ENCODE peak calls at places on chromosomes 7 and 10, in ten cellular contexts. L, N, I, X, V, B, S, E, K and M are unnamed samples.

GRCh38 chr10:62858364-62858763 is 42.2 kb upstream of the EGR2 start:
- DNase-seq in L (no peak), N (peak; percentile 7), I (no peak), X (peak; percentile 46), V (no peak), B (no peak), S (no peak), E (no peak), K (no peak), M (no peak)

GRCh38 chr10:18737841-18738240 is 78.6 kb downstream of the ARL5B start:
- DNase-seq in L (peak; percentile 11), N (peak; percentile 85), I (no peak), X (no peak), V (no peak), B (no peak), S (peak; percentile 35), E (no peak), K (no peak), M (no peak)

GRCh38 chr10:119546009-119546408 is 3.5 kb upstream of the RGS10 start:
- DNase-seq in L (no peak), N (peak; percentile 62), I (no peak), X (no peak), V (no peak), B (no peak), S (peak; percentile 57), E (no peak), K (no peak), M (no peak)

GRCh38 chr7:27187158-27187701 is 2.2 kb upstream of the HOXA11 start:
- DNase-seq in L (no peak), N (peak; percentile 80), I (no peak), X (no peak), V (no peak), B (no peak), S (peak; percentile 68), E (no peak), K (no peak), M (no peak)

GRCh38 chr10:104515670-104516199 is 125.4 kb upstream of the SORCS3 start:
- DNase-seq in L (no peak), N (no peak), I (peak; percentile 10), X (no peak), V (no peak), B (no peak), S (no peak), E (no peak), K (no peak), M (no peak)

GRCh38 chr10:3018247-3018646 is 49.1 kb upstream of the PFKP start:
- DNase-seq in L (no peak), N (no peak), I (no peak), X (no peak), V (no peak), B (no peak), S (no peak), E (no peak), K (no peak), M (no peak)

GRCh38 chr10:112763916-112764520 is 186.0 kb upstream of the TCF7L2 start:
- DNase-seq in L (peak; percentile 81), N (peak; percentile 68), I (no peak), X (no peak), V (no peak), B (no peak), S (no peak), E (no peak), K (no peak), M (no peak)

GRCh38 chr10:3803884-3804741 is 19.1 kb upstream of the KLF6 start:
- DNase-seq in L (no peak), N (no peak), I (no peak), X (no peak), V (no peak), B (no peak), S (peak; percentile 27), E (peak; percentile 59), K (no peak), M (no peak)

GRCh38 chr10:92552310-92552709 is 21.6 kb downstream of the IDE start:
- DNase-seq in L (no peak), N (no peak), I (no peak), X (no peak), V (no peak), B (no peak), S (no peak), E (no peak), K (no peak), M (no peak)

GRCh38 chr7:110421490-110422241 is 669.3 kb upstream of the LRRN3 start:
- DNase-seq in L (no peak), N (no peak), I (no peak), X (no peak), V (no peak), B (no peak), S (no peak), E (no peak), K (no peak), M (no peak)

GRCh38 chr10:30493609-30494530 is 59.9 kb downstream of the MAP3K8 start:
- DNase-seq in L (no peak), N (peak; percentile 78), I (no peak), X (peak; percentile 48), V (peak; percentile 76), B (peak; percentile 38), S (peak; percentile 66), E (no peak), K (no peak), M (no peak)

GRCh38 chr10:68900427-68901105 is 549 bp upstream of the DDX50 start:
- DNase-seq in L (peak; percentile 56), N (peak; percentile 84), I (no peak), X (peak; percentile 87), V (no peak), B (no peak), S (no peak), E (no peak), K (no peak), M (no peak)

GRCh38 chr7:104272767-104273384 is 55.5 kb upstream of the LHFPL3 start:
- DNase-seq in L (peak; percentile 22), N (peak; percentile 37), I (peak; percentile 13), X (no peak), V (peak; percentile 38), B (peak; percentile 27), S (peak; percentile 44), E (no peak), K (peak; percentile 12), M (peak; percentile 41)

GRCh38 chr10:103395754-103396066 is 565 bp downstream of the ATP5MK start:
- DNase-seq in L (no peak), N (peak; percentile 23), I (no peak), X (peak; percentile 33), V (peak; percentile 5), B (peak; percentile 18), S (peak; percentile 36), E (no peak), K (peak; percentile 16), M (no peak)

GRCh38 chr10:114486938-114487814 is 82.9 kb upstream of the AFAP1L2 start:
- DNase-seq in L (no peak), N (no peak), I (no peak), X (no peak), V (peak; percentile 48), B (no peak), S (peak; percentile 36), E (no peak), K (peak; percentile 53), M (no peak)

GRCh38 chr7:6244021-6244420 is 28.4 kb downstream of the CYTH3 start:
- DNase-seq in L (no peak), N (no peak), I (no peak), X (no peak), V (no peak), B (no peak), S (no peak), E (no peak), K (no peak), M (no peak)

GRCh38 chr10:77139145-77139692 is 498.4 kb downstream of the KCNMA1 start:
- DNase-seq in L (no peak), N (peak; percentile 61), I (no peak), X (no peak), V (no peak), B (no peak), S (no peak), E (no peak), K (no peak), M (no peak)

GRCh38 chr7:128032605-128033235 is 1.5 kb upstream of the LRRC4 start:
- DNase-seq in L (no peak), N (no peak), I (no peak), X (no peak), V (no peak), B (peak; percentile 43), S (peak; percentile 47), E (no peak), K (no peak), M (no peak)

GRCh38 chr10:33114451-33114944 is 156.5 kb upstream of the ITGB1 start:
- DNase-seq in L (no peak), N (peak; percentile 74), I (no peak), X (no peak), V (no peak), B (no peak), S (peak; percentile 72), E (no peak), K (no peak), M (no peak)